ENCODE peak calls at places on chromosomes 7 and 10, in ten cellular contexts. One of them, this sample, is unnamed.

GRCh38 chr10:132588301-132589013 is 50.9 kb downstream of the INPP5A start:
- DNase-seq in stimulated activated CD8-positive, alpha-beta memory T cell treated with anti-CD3 and anti-CD28 coated beads, Interleukin-2, amount 100 ng/mL, for 48 hours: peak; percentile 32
- DNase-seq in activated CD8-positive, alpha-beta memory T cell treated with anti-CD3 and anti-CD28 coated beads for 48 hours: peak; percentile 25
- DNase-seq in left colon: no peak
- DNase-seq in uterus: no peak
- DNase-seq in neural crest cell: no peak
- DNase-seq in left ventricle myocardium superior: peak; percentile 66
- DNase-seq in WTC11: peak; percentile 5
- DNase-seq in upper lobe of right lung: no peak
- DNase-seq in M059J: no peak
- DNase-seq in this sample: peak; percentile 74

GRCh38 chr7:154425326-154425725 is 373.1 kb downstream of the DPP6 start:
- DNase-seq in activated CD8-positive, alpha-beta memory T cell treated with anti-CD3 and anti-CD28 coated beads for 48 hours: no peak
- DNase-seq in WTC11: no peak
- DNase-seq in left colon: no peak
- DNase-seq in neural crest cell: no peak
- DNase-seq in stimulated activated CD8-positive, alpha-beta memory T cell treated with anti-CD3 and anti-CD28 coated beads, Interleukin-2, amount 100 ng/mL, for 48 hours: no peak
- DNase-seq in uterus: no peak
- DNase-seq in upper lobe of right lung: no peak
- DNase-seq in M059J: no peak
- DNase-seq in left ventricle myocardium superior: no peak
- DNase-seq in this sample: no peak

GRCh38 chr7:47570649-47571050 is 11.3 kb downstream of the TNS3 start:
- DNase-seq in upper lobe of right lung: no peak
- DNase-seq in stimulated activated CD8-positive, alpha-beta memory T cell treated with anti-CD3 and anti-CD28 coated beads, Interleukin-2, amount 100 ng/mL, for 48 hours: no peak
- DNase-seq in neural crest cell: no peak
- DNase-seq in left ventricle myocardium superior: peak; percentile 62
- DNase-seq in M059J: no peak
- DNase-seq in left colon: no peak
- DNase-seq in activated CD8-positive, alpha-beta memory T cell treated with anti-CD3 and anti-CD28 coated beads for 48 hours: no peak
- DNase-seq in uterus: peak; percentile 82
- DNase-seq in WTC11: no peak
- DNase-seq in this sample: peak; percentile 70

GRCh38 chr7:155774947-155775346 is 37.3 kb downstream of the SHH start:
- DNase-seq in left ventricle myocardium superior: peak; percentile 68
- DNase-seq in activated CD8-positive, alpha-beta memory T cell treated with anti-CD3 and anti-CD28 coated beads for 48 hours: no peak
- DNase-seq in left colon: no peak
- DNase-seq in upper lobe of right lung: no peak
- DNase-seq in neural crest cell: no peak
- DNase-seq in uterus: peak; percentile 39
- DNase-seq in WTC11: no peak
- DNase-seq in M059J: no peak
- DNase-seq in stimulated activated CD8-positive, alpha-beta memory T cell treated with anti-CD3 and anti-CD28 coated beads, Interleukin-2, amount 100 ng/mL, for 48 hours: no peak
- DNase-seq in this sample: no peak

GRCh38 chr7:30851651-30852359 is 59.8 kb upstream of the AQP1 start:
- DNase-seq in M059J: no peak
- DNase-seq in neural crest cell: no peak
- DNase-seq in upper lobe of right lung: no peak
- DNase-seq in uterus: no peak
- DNase-seq in left ventricle myocardium superior: no peak
- DNase-seq in left colon: peak; percentile 43
- DNase-seq in activated CD8-positive, alpha-beta memory T cell treated with anti-CD3 and anti-CD28 coated beads for 48 hours: no peak
- DNase-seq in stimulated activated CD8-positive, alpha-beta memory T cell treated with anti-CD3 and anti-CD28 coated beads, Interleukin-2, amount 100 ng/mL, for 48 hours: no peak
- DNase-seq in WTC11: no peak
- DNase-seq in this sample: no peak

GRCh38 chr10:86596266-86596665 is 58.1 kb upstream of the OPN4 start:
- DNase-seq in M059J: peak; percentile 38
- DNase-seq in activated CD8-positive, alpha-beta memory T cell treated with anti-CD3 and anti-CD28 coated beads for 48 hours: no peak
- DNase-seq in uterus: no peak
- DNase-seq in WTC11: no peak
- DNase-seq in upper lobe of right lung: no peak
- DNase-seq in left ventricle myocardium superior: no peak
- DNase-seq in left colon: no peak
- DNase-seq in neural crest cell: no peak
- DNase-seq in stimulated activated CD8-positive, alpha-beta memory T cell treated with anti-CD3 and anti-CD28 coated beads, Interleukin-2, amount 100 ng/mL, for 48 hours: no peak
- DNase-seq in this sample: no peak

GRCh38 chr7:351256-351655 is 61.3 kb downstream of the FOXL3 start:
- DNase-seq in neural crest cell: no peak
- DNase-seq in upper lobe of right lung: no peak
- DNase-seq in uterus: no peak
- DNase-seq in M059J: no peak
- DNase-seq in activated CD8-positive, alpha-beta memory T cell treated with anti-CD3 and anti-CD28 coated beads for 48 hours: no peak
- DNase-seq in stimulated activated CD8-positive, alpha-beta memory T cell treated with anti-CD3 and anti-CD28 coated beads, Interleukin-2, amount 100 ng/mL, for 48 hours: peak; percentile 43
- DNase-seq in left colon: no peak
- DNase-seq in WTC11: no peak
- DNase-seq in left ventricle myocardium superior: no peak
- DNase-seq in this sample: no peak

GRCh38 chr7:100604078-100604975 is 2.2 kb downstream of the PCOLCE start:
- DNase-seq in WTC11: peak; percentile 90
- DNase-seq in stimulated activated CD8-positive, alpha-beta memory T cell treated with anti-CD3 and anti-CD28 coated beads, Interleukin-2, amount 100 ng/mL, for 48 hours: peak; percentile 76
- DNase-seq in left colon: peak; percentile 79
- DNase-seq in activated CD8-positive, alpha-beta memory T cell treated with anti-CD3 and anti-CD28 coated beads for 48 hours: peak; percentile 73
- DNase-seq in left ventricle myocardium superior: peak; percentile 88
- DNase-seq in neural crest cell: peak; percentile 67
- DNase-seq in M059J: peak; percentile 82
- DNase-seq in upper lobe of right lung: peak; percentile 90
- DNase-seq in uterus: peak; percentile 85
- DNase-seq in this sample: peak; percentile 95

GRCh38 chr7:74604326-74605020 is 53.0 kb upstream of the GTF2I start:
- DNase-seq in upper lobe of right lung: peak; percentile 81
- DNase-seq in M059J: peak; percentile 69
- DNase-seq in stimulated activated CD8-positive, alpha-beta memory T cell treated with anti-CD3 and anti-CD28 coated beads, Interleukin-2, amount 100 ng/mL, for 48 hours: no peak
- DNase-seq in WTC11: no peak
- DNase-seq in neural crest cell: no peak
- DNase-seq in uterus: no peak
- DNase-seq in left ventricle myocardium superior: peak; percentile 58
- DNase-seq in left colon: peak; percentile 65
- DNase-seq in activated CD8-positive, alpha-beta memory T cell treated with anti-CD3 and anti-CD28 coated beads for 48 hours: no peak
- DNase-seq in this sample: no peak

GRCh38 chr10:24650669-24651391 is 72.9 kb downstream of the ARHGAP21 start:
- DNase-seq in left colon: no peak
- DNase-seq in M059J: no peak
- DNase-seq in activated CD8-positive, alpha-beta memory T cell treated with anti-CD3 and anti-CD28 coated beads for 48 hours: no peak
- DNase-seq in WTC11: no peak
- DNase-seq in neural crest cell: no peak
- DNase-seq in left ventricle myocardium superior: no peak
- DNase-seq in uterus: no peak
- DNase-seq in stimulated activated CD8-positive, alpha-beta memory T cell treated with anti-CD3 and anti-CD28 coated beads, Interleukin-2, amount 100 ng/mL, for 48 hours: no peak
- DNase-seq in upper lobe of right lung: no peak
- DNase-seq in this sample: no peak

GRCh38 chr7:134016223-134016941 is 110.8 kb upstream of the LRGUK start:
- DNase-seq in left colon: no peak
- DNase-seq in upper lobe of right lung: no peak
- DNase-seq in left ventricle myocardium superior: peak; percentile 31
- DNase-seq in M059J: peak; percentile 39
- DNase-seq in activated CD8-positive, alpha-beta memory T cell treated with anti-CD3 and anti-CD28 coated beads for 48 hours: no peak
- DNase-seq in uterus: no peak
- DNase-seq in neural crest cell: peak; percentile 46
- DNase-seq in WTC11: peak; percentile 53
- DNase-seq in stimulated activated CD8-positive, alpha-beta memory T cell treated with anti-CD3 and anti-CD28 coated beads, Interleukin-2, amount 100 ng/mL, for 48 hours: no peak
- DNase-seq in this sample: no peak

This sample was measured in left lung.